ENCODE peak calls at places on chromosomes 7 and 10, in six cellular contexts. P, F, L, Z, T and S are unnamed samples. For H3K4me1, the result is how much of the 10 kb centered on the place peaks cover.

GRCh38 chr7:135204271-135204872 is 7.0 kb downstream of the WDR91 start:
- DNase-seq in P (no peak), F (peak), L (no peak), Z (peak), T (no peak), S (no peak)

GRCh38 chr7:101940151-101940550 is 122.7 kb downstream of the CUX1 start:
- DNase-seq in P (no peak), F (no peak), L (no peak), Z (no peak), T (no peak), S (no peak)

GRCh38 chr10:23081891-23082290 is 13.5 kb upstream of the MSRB2 start:
- DNase-seq in P (peak), F (peak), L (no peak), Z (no peak), T (no peak), S (no peak)

GRCh38 chr10:48378675-48379074 is 72.2 kb downstream of the MAPK8 start:
- DNase-seq in P (no peak), F (no peak), L (no peak), Z (no peak), T (no peak), S (no peak)

GRCh38 chr7:128405345-128406146 is 4.2 kb downstream of the IMPDH1 start:
- DNase-seq in P (peak), F (peak), L (peak), Z (peak), T (peak), S (peak)

GRCh38 chr10:61286695-61287094 is 166.5 kb downstream of the TMEM26 start:
- DNase-seq in P (no peak), F (no peak), L (no peak), Z (no peak), T (no peak), S (peak)

GRCh38 chr10:43042503-43043341 is 34.1 kb upstream of the RET start:
- DNase-seq in P (no peak), F (no peak), L (no peak), Z (no peak), T (peak), S (no peak)

GRCh38 chr7:104358743-104359142 is 30.3 kb downstream of the LHFPL3 start:
- DNase-seq in P (no peak), F (no peak), L (no peak), Z (no peak), T (no peak), S (no peak)

GRCh38 chr10:110087682-110088081 is 79.9 kb downstream of the ADD3 start:
- DNase-seq in P (no peak), F (no peak), L (no peak), Z (no peak), T (no peak), S (no peak)

GRCh38 chr10:43137701-43137970 is 609 bp upstream of the CSGALNACT2 start:
- DNase-seq in P (peak), F (peak), L (peak), Z (peak), T (peak), S (no peak)

GRCh38 chr7:80480566-80480965 is 31.3 kb downstream of the GNAT3 start:
- DNase-seq in P (no peak), F (peak), L (no peak), Z (no peak), T (no peak), S (no peak)

GRCh38 chr10:64733980-64734379 is 1212.8 kb downstream of the REEP3 start:
- DNase-seq in P (no peak), F (no peak), L (no peak), Z (no peak), T (peak), S (no peak)

GRCh38 chr10:133388973-133389818 is 4.8 kb upstream of the MTG1 start:
- DNase-seq in P (no peak), F (no peak), L (peak), Z (no peak), T (no peak), S (peak)

GRCh38 chr7:123725586-123726171 is 23.1 kb downstream of the WASL start:
- DNase-seq in P (no peak), F (no peak), L (no peak), Z (no peak), T (no peak), S (no peak)

GRCh38 chr7:140923358-140924006 is 1.2 kb downstream of the BRAF start:
- DNase-seq in P (peak), F (no peak), L (peak), Z (no peak), T (no peak), S (no peak)

GRCh38 chr10:66838656-66839055 is 87.2 kb upstream of the LRRTM3 start:
- DNase-seq in P (no peak), F (peak), L (no peak), Z (no peak), T (no peak), S (no peak)

GRCh38 chr10:103660364-103661197 is 167.1 kb downstream of the NEURL1 start:
- DNase-seq in P (peak), F (peak), L (peak), Z (peak), T (no peak), S (no peak)

GRCh38 chr7:74101061-74101681 is 17.6 kb downstream of the LIMK1 start:
- DNase-seq in P (peak), F (no peak), L (no peak), Z (no peak), T (no peak), S (no peak)

GRCh38 chr10:97572214-97572989 is at the start of gene ANKRD2:
- DNase-seq in P (peak), F (peak), L (peak), Z (peak), T (peak), S (peak)

GRCh38 chr10:43105119-43105792 is 28.4 kb downstream of the RET start:
- DNase-seq in P (peak), F (peak), L (peak), Z (peak), T (peak), S (peak)

GRCh38 chr10:124035928-124036558 is 57.4 kb downstream of the CHST15 start:
- DNase-seq in P (no peak), F (no peak), L (peak), Z (no peak), T (no peak), S (no peak)

GRCh38 chr10:31134303-31134928 is 102.8 kb upstream of the ZNF438 start:
- DNase-seq in P (peak), F (peak), L (no peak), Z (peak), T (peak), S (peak)

GRCh38 chr10:131452926-131453771 is 141.6 kb upstream of the TCERG1L start:
- DNase-seq in P (no peak), F (no peak), L (no peak), Z (no peak), T (peak), S (no peak)

GRCh38 chr7:111630862-111631261 is 68.6 kb upstream of the IMMP2L start:
- DNase-seq in P (no peak), F (no peak), L (no peak), Z (no peak), T (no peak), S (no peak)

GRCh38 chr10:46524471-46525176 is 31.8 kb downstream of the GPRIN2 start:
- DNase-seq in P (peak), F (peak), L (no peak), Z (peak), T (peak), S (no peak)

GRCh38 chr10:73894245-73894971 is 16.5 kb upstream of the PLAU start:
- DNase-seq in P (peak), F (peak), L (peak), Z (peak), T (no peak), S (no peak)

GRCh38 chr10:112487964-112488363 is 40.9 kb downstream of the VTI1A start:
- DNase-seq in P (no peak), F (no peak), L (no peak), Z (no peak), T (no peak), S (no peak)

GRCh38 chr10:125134483-125134848 is 25.9 kb downstream of the CTBP2 start:
- DNase-seq in P (no peak), F (no peak), L (no peak), Z (no peak), T (no peak), S (no peak)

GRCh38 chr10:125134916-125135770 is 25.2 kb downstream of the CTBP2 start:
- DNase-seq in P (no peak), F (no peak), L (no peak), Z (no peak), T (no peak), S (no peak)

GRCh38 chr10:125136087-125136486 is 24.3 kb downstream of the CTBP2 start:
- DNase-seq in P (no peak), F (no peak), L (no peak), Z (no peak), T (no peak), S (no peak)

GRCh38 chr10:125133706-125134482 is 26.5 kb downstream of the CTBP2 start:
- DNase-seq in P (no peak), F (no peak), L (no peak), Z (no peak), T (no peak), S (no peak)

DNA sequence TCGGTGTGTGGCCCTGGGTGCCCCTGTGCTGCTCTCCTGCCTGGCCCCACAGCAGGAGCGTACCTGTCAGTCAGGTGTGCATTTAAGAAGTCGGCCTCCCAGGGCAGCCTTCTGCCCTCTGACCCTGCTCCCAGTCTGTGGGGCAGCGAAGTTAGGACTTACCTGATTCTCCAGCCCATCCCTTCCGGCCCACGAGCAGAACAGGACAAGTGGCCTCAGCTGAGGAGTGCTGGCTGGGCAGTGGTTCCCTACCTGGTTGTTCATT is 24.7 kb downstream of the CTBP2 start:
- DNase-seq in P (no peak), F (no peak), L (no peak), Z (no peak), T (no peak), S (no peak)
- H3K4me1 ChIP-seq in P (under half), F (under half), L (under half), Z (under half), T (under half), S (under half)

GRCh38 chr10:89474452-89474851 is 60.1 kb downstream of the IFIT5 start:
- DNase-seq in P (no peak), F (no peak), L (no peak), Z (no peak), T (no peak), S (no peak)

GRCh38 chr10:89476676-89477075 is 58.7 kb downstream of the SLC16A12 start:
- DNase-seq in P (no peak), F (peak), L (no peak), Z (peak), T (no peak), S (no peak)

GRCh38 chr10:89476150-89476549 is 59.2 kb downstream of the SLC16A12 start:
- DNase-seq in P (no peak), F (no peak), L (no peak), Z (peak), T (no peak), S (no peak)

GRCh38 chr10:89475137-89475536 is 60.3 kb downstream of the SLC16A12 start:
- DNase-seq in P (no peak), F (no peak), L (no peak), Z (no peak), T (no peak), S (no peak)

DNA sequence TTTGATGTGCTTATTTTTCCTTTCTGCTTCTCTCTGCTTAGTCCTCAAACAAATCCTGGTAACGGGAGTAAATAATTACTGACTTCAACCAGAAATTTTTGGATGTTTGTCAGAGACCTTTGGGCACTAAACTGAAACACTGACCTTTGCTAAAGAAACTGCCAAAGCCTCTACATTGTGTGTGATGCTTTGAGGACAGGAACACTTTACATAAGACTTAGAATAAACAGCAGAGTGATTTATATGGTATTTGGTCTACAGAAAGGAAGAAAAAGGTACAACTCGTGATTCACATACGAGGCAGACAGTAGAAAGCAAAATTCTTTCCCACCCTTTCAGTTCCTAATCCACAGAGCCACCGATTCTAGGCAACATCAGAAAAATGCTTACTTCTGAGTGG is 59.8 kb downstream of the SLC16A12 start:
- DNase-seq in P (no peak), F (peak), L (no peak), Z (no peak), T (no peak), S (no peak)
- H3K4me1 ChIP-seq in P (under half), F (under half), L (under half), Z (under half), T (under half), S (under half)

DNA sequence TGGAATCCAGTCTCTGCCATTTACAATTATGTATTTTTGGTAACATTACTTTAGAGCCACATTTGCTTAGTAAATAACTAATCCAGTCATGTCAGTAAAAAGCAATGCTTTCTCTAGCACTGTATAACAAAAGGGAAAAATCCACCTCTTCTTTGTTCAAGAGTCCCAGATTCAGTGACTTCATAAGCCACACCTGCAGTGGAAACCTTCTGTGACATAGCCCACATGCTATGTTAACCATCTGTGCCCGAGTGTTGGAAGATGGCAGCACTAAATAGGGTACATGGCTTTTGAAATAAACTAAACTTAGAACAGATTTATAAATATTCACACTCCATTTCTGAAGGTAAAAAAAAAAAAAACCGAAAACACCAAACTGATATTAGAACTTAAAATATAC is 83.0 kb downstream of the CTTNBP2 start:
- DNase-seq in P (no peak), F (no peak), L (no peak), Z (no peak), T (no peak), S (no peak)
- H3K4me1 ChIP-seq in P (under half), F (under half), L (under half), Z (under half), T (under half), S (under half)

GRCh38 chr10:34644245-34644644 is 170.9 kb downstream of the PARD3 start:
- DNase-seq in P (no peak), F (no peak), L (no peak), Z (no peak), T (peak), S (no peak)

GRCh38 chr10:34641913-34642558 is 173.1 kb downstream of the PARD3 start:
- DNase-seq in P (no peak), F (no peak), L (no peak), Z (no peak), T (peak), S (no peak)

GRCh38 chr10:34643620-34644019 is 171.5 kb downstream of the PARD3 start:
- DNase-seq in P (no peak), F (no peak), L (no peak), Z (no peak), T (no peak), S (no peak)

GRCh38 chr10:34638405-34639054 is 176.6 kb downstream of the PARD3 start:
- DNase-seq in P (peak), F (peak), L (peak), Z (peak), T (peak), S (peak)

DNA sequence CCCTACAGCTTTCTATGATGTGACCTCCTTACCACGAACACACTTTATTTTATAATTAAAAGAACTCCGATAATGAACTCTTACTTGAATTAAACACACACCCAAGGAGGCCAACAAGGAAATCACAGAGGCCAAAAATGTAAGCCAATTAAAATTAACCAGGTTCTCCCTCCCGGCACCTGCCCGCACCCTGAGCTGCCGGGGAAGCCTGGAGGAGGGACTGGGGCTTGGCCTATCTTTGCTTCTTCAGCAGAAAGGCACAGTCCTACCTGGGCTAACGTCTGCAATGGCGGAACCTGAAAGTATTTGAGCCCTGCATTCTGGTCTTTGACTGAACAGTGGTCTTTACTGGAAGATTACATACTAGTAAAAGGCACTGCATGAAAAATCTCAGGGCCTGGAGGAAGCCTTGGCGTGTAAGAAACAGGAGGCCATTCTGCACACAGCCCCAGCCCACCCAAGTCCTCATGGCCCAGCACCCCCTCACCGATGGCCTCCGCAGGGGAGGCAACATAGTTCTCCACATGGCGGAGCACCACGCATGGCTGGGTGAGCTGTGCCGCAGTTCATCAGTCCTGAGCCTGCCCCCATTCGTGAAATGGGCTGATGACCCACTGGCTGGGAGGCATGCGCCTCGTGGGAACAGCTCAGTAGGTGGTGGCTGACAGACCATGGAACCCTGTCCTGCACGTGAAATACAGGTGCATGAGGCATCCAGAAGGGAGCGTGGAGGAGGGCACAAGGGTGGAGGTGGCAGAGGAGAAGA is 173.8 kb downstream of the PARD3 start:
- DNase-seq in P (no peak), F (no peak), L (no peak), Z (no peak), T (peak), S (no peak)
- H3K4me1 ChIP-seq in P (under half), F (under half), L (under half), Z (under half), T (under half), S (under half)

DNA sequence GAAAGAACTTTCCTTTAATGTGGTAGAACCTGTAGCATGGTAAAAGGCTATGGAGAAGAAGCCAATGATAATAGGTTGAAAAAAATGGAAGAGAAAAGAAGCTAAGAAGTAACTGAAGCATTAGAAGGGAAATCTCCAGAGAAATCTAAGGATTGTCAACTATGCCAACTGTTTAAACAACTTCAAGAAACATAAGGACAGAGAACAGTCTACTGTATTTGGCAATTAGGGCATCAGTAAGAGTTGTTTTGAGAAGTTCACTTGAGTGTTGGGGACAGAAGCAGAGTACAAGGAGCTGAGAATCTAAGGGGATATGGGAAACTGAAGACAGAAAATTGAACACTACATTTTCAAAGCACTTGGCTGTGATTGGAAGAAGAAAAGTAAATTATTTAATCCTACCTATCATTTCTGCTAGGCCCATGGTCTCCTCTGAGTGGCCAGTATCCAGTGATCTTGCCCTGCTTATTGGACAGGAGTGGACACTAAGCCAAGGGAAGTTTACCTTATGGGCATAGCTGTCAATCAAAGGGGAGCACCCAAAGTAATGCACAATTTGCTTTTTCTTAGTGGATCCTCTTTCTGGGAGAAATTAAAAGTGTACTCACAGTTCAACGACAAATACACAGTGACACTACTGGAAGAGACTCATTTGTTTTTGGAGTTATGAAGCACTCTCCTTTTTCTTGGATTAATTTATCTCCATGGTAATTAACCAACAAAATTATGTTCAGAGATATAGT is 56.5 kb upstream of the CCDC71L start:
- DNase-seq in P (no peak), F (peak), L (no peak), Z (peak), T (no peak), S (no peak)
- H3K4me1 ChIP-seq in P (under half), F (under half), L (under half), Z (half or more), T (under half), S (under half)

GRCh38 chr7:115136796-115137443 is 215.0 kb downstream of the MDFIC start:
- DNase-seq in P (no peak), F (no peak), L (no peak), Z (no peak), T (no peak), S (no peak)
- H3K4me1 ChIP-seq in P (under half), F (under half), L (under half), Z (under half), T (under half), S (under half)

DNA sequence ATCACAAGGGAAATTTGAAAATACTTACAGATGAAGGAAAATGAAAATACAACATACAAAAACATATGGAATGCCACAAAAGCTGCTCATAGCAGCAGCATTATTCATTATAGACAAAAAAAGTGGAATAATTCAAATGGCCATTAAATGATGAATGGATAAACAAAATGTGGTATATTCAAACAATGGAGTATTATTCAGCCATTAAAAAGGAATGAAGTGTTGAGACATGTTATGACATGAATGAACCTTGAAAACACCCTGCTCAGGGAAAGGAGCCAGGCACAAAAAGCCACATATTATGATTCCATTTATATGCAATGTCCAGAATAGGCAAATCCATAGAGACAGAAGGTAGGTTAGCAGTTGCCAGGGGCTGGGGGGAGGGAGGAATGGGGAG is 62.6 kb upstream of the SFMBT2 start:
- DNase-seq in P (no peak), F (no peak), L (no peak), Z (no peak), T (no peak), S (no peak)
- H3K4me1 ChIP-seq in P (under half), F (under half), L (under half), Z (under half), T (under half), S (under half)

DNA sequence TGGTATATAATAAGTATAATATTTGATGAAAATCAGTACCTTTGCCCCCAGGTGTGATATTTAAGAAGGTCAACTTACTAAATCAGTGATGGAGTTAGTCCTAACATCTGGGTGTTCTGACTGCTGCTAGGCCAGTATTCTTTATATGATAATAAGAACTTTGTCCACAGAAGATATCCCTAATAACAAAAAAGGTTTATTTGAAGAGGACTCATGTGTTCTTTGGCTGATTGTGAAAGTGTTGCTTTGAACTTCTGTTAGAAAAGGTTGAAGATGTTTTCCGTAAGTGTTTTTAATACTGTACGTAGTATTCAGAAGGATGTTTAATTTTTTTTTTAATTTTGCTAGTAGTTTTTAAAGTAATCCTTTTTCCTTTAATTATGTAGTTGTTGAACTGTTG is 10.2 kb downstream of the PTEN start:
- DNase-seq in P (no peak), F (no peak), L (no peak), Z (no peak), T (no peak), S (no peak)
- H3K4me1 ChIP-seq in P (half or more), F (under half), L (under half), Z (under half), T (under half), S (under half)